ENCODE peak calls at places on chromosome 3, in six cellular contexts. N, L, D, S, O and U are unnamed samples.

GRCh38 chr3:40229411-40229810 is 80.1 kb upstream of the EIF1B start:
- DNase-seq in O (no peak), D (no peak), N (no peak), S (no peak), L (no peak), U (no peak)

GRCh38 chr3:133486658-133487057 is 86.8 kb downstream of the BFSP2 start:
- DNase-seq in O (no peak), D (no peak), N (no peak), L (no peak), S (no peak), U (no peak)

GRCh38 chr3:170470063-170471006 is 51.7 kb downstream of the CLDN11 start:
- DNase-seq in O (no peak), S (no peak), D (no peak), L (no peak), N (no peak), U (peak; percentile 47)

GRCh38 chr3:16279417-16279816 is 14.4 kb downstream of the OXNAD1 start:
- DNase-seq in O (no peak), D (no peak), N (no peak), L (no peak), S (no peak), U (no peak)

GRCh38 chr3:186418601-186419238 is 56.7 kb upstream of the DGKG start:
- DNase-seq in D (no peak), N (no peak), S (no peak), O (no peak), L (no peak), U (no peak)

GRCh38 chr3:37823189-37823588 is 38.5 kb upstream of the CTDSPL start:
- DNase-seq in O (no peak), N (no peak), D (no peak), L (no peak), S (no peak), U (no peak)

GRCh38 chr3:27681249-27681748 is 40.8 kb downstream of the EOMES start:
- DNase-seq in O (peak; percentile 85), L (peak; percentile 85), N (peak; percentile 56), S (peak; percentile 10), D (peak; percentile 37), U (no peak)

GRCh38 chr3:147089286-147089685 is 317.1 kb downstream of the ZIC4 start:
- DNase-seq in N (no peak), L (no peak), S (no peak), O (no peak), D (no peak), U (no peak)

GRCh38 chr3:16743276-16743675 is 138.1 kb upstream of the DAZL start:
- DNase-seq in N (no peak), O (no peak), S (no peak), D (no peak), L (peak; percentile 27), U (no peak)

GRCh38 chr3:109154989-109155388 is 18.5 kb downstream of the C3orf85 start:
- DNase-seq in L (peak; percentile 73), O (no peak), S (no peak), N (no peak), D (no peak), U (no peak)

GRCh38 chr3:31285808-31286486 is 246.8 kb upstream of the STT3B start:
- DNase-seq in D (no peak), O (no peak), N (no peak), L (no peak), S (no peak), U (no peak)

GRCh38 chr3:2597615-2598014 is 498.9 kb downstream of the CNTN4 start:
- DNase-seq in O (no peak), L (no peak), N (no peak), S (no peak), D (no peak), U (no peak)

GRCh38 chr3:141875893-141876380 is 506 bp upstream of the ATP1B3 start:
- DNase-seq in L (no peak), S (peak; percentile 71), D (no peak), O (peak; percentile 74), N (no peak), U (peak; percentile 62)

GRCh38 chr3:34203386-34203785 is 405.0 kb downstream of the PDCD6IP start:
- DNase-seq in L (no peak), N (no peak), S (no peak), D (no peak), O (no peak), U (no peak)

GRCh38 chr3:194270627-194271458 is 80.3 kb downstream of the CPN2 start:
- DNase-seq in D (no peak), S (no peak), N (no peak), L (peak; percentile 69), O (no peak), U (peak; percentile 88)

GRCh38 chr3:42498034-42498433 is 4.4 kb upstream of the VIPR1 start:
- DNase-seq in S (no peak), O (no peak), D (no peak), L (no peak), N (no peak), U (no peak)